ENCODE peak calls at places on chromosome 15, in seven cellular contexts. T is transverse colon; J is A549; Z is uterus; W is CD8-positive, alpha-beta T cell; P is stomach; G is heart left ventricle. K is an unnamed sample.

GRCh38 chr15:77749236-77749997 is 116.7 kb upstream of the LINGO1 start:
- DNase-seq in W (no peak), T (no peak), G (no peak), Z (no peak), J (no peak), P (no peak), K (no peak)

GRCh38 chr15:95860406-95860805 is 470.1 kb upstream of the NR2F2 start:
- DNase-seq in J (no peak), P (no peak), G (no peak), Z (no peak), T (no peak), W (no peak), K (no peak)

GRCh38 chr15:66866651-66867050 is 164.6 kb downstream of the SMAD6 start:
- DNase-seq in T (no peak), G (no peak), W (no peak), J (no peak), P (no peak), Z (no peak), K (no peak)

GRCh38 chr15:82113116-82113715 is 67.4 kb upstream of the MEX3B start:
- DNase-seq in P (no peak), J (no peak), W (no peak), G (no peak), T (no peak), Z (no peak), K (no peak)

GRCh38 chr15:85582719-85583089 is 202.3 kb downstream of the AKAP13 start:
- DNase-seq in P (peak; percentile 53), G (peak; percentile 83), T (peak; percentile 75), Z (peak; percentile 55), J (no peak), W (peak; percentile 78), K (peak; percentile 55)

GRCh38 chr15:27704939-27705514 is 394.1 kb downstream of the OCA2 start:
- DNase-seq in Z (no peak), G (no peak), P (no peak), W (no peak), T (no peak), J (no peak), K (no peak)

GRCh38 chr15:39511915-39512260 is 69.0 kb upstream of the THBS1 start:
- DNase-seq in P (no peak), J (no peak), T (no peak), W (no peak), Z (no peak), G (no peak), K (peak; percentile 22)

GRCh38 chr15:101657968-101658784 is 6.0 kb upstream of the TM2D3 start:
- DNase-seq in P (no peak), J (no peak), Z (no peak), G (peak; percentile 59), W (no peak), T (peak; percentile 81), K (peak; percentile 34)

GRCh38 chr15:67542462-67543347 is at the start of gene MAP2K5:
- DNase-seq in T (peak; percentile 90), W (peak; percentile 89), G (peak; percentile 90), P (peak; percentile 88), Z (peak; percentile 84), J (peak; percentile 74), K (peak; percentile 91)

GRCh38 chr15:35399901-35400300 is 146.1 kb downstream of the DPH6 start:
- DNase-seq in W (no peak), G (no peak), J (no peak), Z (no peak), P (no peak), T (no peak), K (no peak)

GRCh38 chr15:100520132-100520921 is 8.4 kb downstream of the CERS3 start:
- DNase-seq in P (no peak), W (peak; percentile 49), J (no peak), Z (no peak), G (no peak), T (no peak), K (no peak)

GRCh38 chr15:67009576-67010569 is 55.5 kb upstream of the SMAD3 start:
- DNase-seq in T (no peak), P (no peak), Z (no peak), G (no peak), W (no peak), J (no peak), K (no peak)

GRCh38 chr15:95872366-95872771 is 458.1 kb upstream of the NR2F2 start:
- DNase-seq in G (no peak), Z (no peak), P (no peak), T (no peak), J (no peak), W (no peak), K (no peak)

GRCh38 chr15:98760975-98761374 is 112.6 kb downstream of the IGF1R start:
- DNase-seq in T (no peak), Z (no peak), J (no peak), W (no peak), P (no peak), G (no peak), K (no peak)

GRCh38 chr15:68795298-68795848 is 25.3 kb downstream of the ANP32A start:
- DNase-seq in J (no peak), W (peak; percentile 69), Z (peak; percentile 81), P (peak; percentile 91), G (peak; percentile 93), T (peak; percentile 90), K (peak; percentile 93)

DNA sequence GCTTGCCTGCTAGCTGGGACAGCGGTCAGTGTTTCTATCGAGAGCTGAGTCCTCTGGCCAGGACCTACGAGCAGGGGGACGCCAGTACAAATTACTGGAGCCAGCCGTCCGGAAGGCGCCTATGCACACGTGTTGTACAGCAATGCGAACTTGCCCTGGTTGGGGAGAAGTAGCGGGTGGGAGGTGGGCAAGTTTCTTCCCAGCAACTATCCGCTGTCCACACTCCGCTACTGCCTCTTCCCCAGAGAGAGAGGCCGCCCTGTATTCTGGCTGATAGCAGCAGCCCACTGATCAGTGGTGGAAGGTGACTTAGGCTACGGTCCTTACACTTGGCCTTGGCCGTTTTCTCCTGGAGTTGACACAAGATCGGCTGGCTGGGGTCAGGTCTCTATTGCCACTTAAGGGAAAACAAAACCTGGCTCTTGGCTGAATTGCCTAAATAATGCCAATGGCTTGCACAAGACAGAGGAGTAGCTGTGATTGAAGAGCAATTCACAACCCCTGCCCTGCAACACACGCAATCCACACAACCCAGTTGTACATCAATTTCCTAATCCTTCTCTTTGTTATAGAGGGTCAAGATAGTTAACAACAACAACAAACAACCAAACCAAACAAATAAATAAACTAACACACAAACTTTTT is 12.8 kb upstream of the SHC4 start:
- DNase-seq in J (no peak), P (no peak), W (no peak), T (no peak), G (no peak), Z (no peak), K (no peak)
- H3K4me3 ChIP-seq in J (peak overlapping the region; percentile 60), P (no peak overlapping the region), W (no peak overlapping the region), T (no peak overlapping the region), G (peak overlapping the region; percentile 68), Z (no peak overlapping the region), K (peak overlapping the region; percentile 71)

DNA sequence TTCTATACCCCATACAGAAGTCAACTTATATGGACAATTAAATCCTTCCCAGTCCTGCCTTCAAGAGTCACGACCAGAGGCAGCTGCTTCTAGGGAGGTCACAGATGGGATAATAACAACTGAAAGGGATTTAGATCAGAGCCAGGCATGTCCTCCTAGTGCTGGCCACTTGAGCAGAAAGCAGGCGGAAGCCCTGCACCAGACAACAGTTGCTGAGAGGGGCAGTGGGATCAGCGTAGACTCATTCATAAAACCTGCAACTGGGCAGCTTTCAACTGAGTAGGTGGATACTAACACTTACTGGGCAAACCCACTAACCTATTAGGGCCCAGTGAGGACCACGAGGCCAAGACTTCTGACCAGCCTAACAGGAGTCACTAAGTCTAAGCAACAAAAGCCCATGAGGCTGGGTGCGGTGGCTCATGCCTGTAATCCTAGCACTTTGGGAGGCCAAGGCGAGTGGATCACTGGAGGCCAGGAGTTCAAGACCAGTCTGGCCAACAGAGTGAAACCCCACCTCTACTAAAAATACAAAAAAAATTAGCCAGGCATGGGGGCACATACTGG is 67.0 kb downstream of the DAPK2 start:
- DNase-seq in G (no peak), W (no peak), Z (no peak), P (no peak), J (no peak), T (no peak), K (no peak)
- H3K4me1 ChIP-seq in G (peaks cover 39% of the 10 kb centered on the region), W (no peaks in the 10 kb centered on the region), Z (no peaks in the 10 kb centered on the region), P (no peaks in the 10 kb centered on the region), J (peaks cover 6% of the 10 kb centered on the region), T (peaks cover 7% of the 10 kb centered on the region), K (peaks cover 82% of the 10 kb centered on the region)

GRCh38 chr15:63045438-63046278 is 3.1 kb downstream of the TPM1 start:
- DNase-seq in J (no peak), T (no peak), P (no peak), G (no peak), Z (no peak), W (no peak), K (no peak)
- H3K4me3 ChIP-seq in J (peak overlapping the region; percentile 87), T (peak overlapping the region; percentile 80), P (peak overlapping the region; percentile 79), G (peak overlapping the region; percentile 88), Z (peak overlapping the region; percentile 89), W (no peak overlapping the region), K (peak overlapping the region; percentile 83)

GRCh38 chr15:51751687-51752683 is 588 bp downstream of the TMOD2 start:
- DNase-seq in P (peak; percentile 33), G (no peak), W (no peak), Z (peak; percentile 36), T (peak; percentile 30), J (peak; percentile 42), K (peak; percentile 31)

GRCh38 chr15:51750942-51751686 is at the start of gene TMOD2:
- DNase-seq in Z (peak; percentile 49), T (peak; percentile 49), P (peak; percentile 53), G (peak; percentile 53), J (peak; percentile 51), W (peak; percentile 75), K (peak; percentile 52)

GRCh38 chr15:51750186-51750585 is 1.2 kb upstream of the TMOD2 start:
- DNase-seq in Z (no peak), J (no peak), P (no peak), W (no peak), G (no peak), T (no peak), K (no peak)

GRCh38 chr15:51754267-51754666 is 2.9 kb downstream of the TMOD2 start:
- DNase-seq in P (no peak), G (no peak), W (no peak), T (no peak), J (no peak), Z (no peak), K (no peak)

GRCh38 chr15:51752918-51753317 is 1.5 kb downstream of the TMOD2 start:
- DNase-seq in W (no peak), G (no peak), T (no peak), J (no peak), Z (no peak), P (no peak), K (no peak)
- H3K4me1 ChIP-seq in W (peaks cover 13% of the 10 kb centered on the region), G (peaks cover 14% of the 10 kb centered on the region), T (peaks cover 6% of the 10 kb centered on the region), J (peaks cover 3% of the 10 kb centered on the region), Z (peaks cover 6% of the 10 kb centered on the region), P (peaks cover 16% of the 10 kb centered on the region), K (peaks cover 26% of the 10 kb centered on the region)

DNA sequence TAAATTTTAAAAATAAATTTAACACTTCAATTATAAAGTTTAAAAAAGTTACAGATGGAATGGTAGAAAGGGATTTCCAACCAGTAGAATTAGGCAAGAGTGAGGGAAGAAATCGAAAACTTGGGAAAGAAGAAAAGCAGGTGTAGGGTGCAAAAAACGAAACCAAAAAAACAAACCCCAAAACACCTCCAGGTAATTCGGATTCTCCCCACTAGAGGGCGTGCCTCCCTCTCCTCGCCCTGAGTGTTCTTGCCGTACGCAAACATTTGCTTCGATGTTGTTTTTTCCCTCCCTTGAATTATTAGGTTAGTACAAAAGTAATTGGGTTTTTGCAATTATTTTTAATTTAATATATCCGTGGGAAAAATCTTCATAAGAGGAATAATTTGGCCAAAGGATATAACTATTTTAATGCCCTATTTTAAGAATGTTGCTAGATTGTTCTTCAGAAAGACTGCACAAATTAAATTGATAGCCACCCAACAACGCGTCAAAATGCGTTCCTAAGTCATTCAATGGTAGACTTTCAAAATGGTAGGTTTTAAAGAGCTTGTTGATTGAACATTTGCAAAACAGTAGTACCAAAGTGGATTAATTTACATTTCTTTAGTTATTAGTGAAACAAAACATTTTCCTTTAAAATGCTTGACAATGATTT is 63.7 kb downstream of the SLC30A4 start:
- DNase-seq in T (peak; percentile 84), Z (peak; percentile 65), W (peak; percentile 88), J (no peak), G (peak; percentile 57), P (peak; percentile 84), K (peak; percentile 59)
- H3K4me3 ChIP-seq in T (peak overlapping the region; percentile 23), Z (peak overlapping the region; percentile 43), W (peak overlapping the region; percentile 53), J (peak overlapping the region; percentile 47), G (peak overlapping the region; percentile 53), P (peak overlapping the region; percentile 49), K (peak overlapping the region; percentile 68)

K was measured in left ventricle myocardium inferior.